ENCODE peak calls at places on chromosomes 12 and 14, in eight cellular contexts. O, I, Q, F, X, B, S and K are unnamed samples.

GRCh38 chr12:82793882-82794281 is 107.2 kb downstream of the TMTC2 start:
- DNase-seq in B (peak), X (no peak), F (no peak), S (no peak), O (no peak), Q (no peak), I (no peak), K (no peak)

GRCh38 chr14:68386950-68387779 is 405.7 kb downstream of the ZFP36L1 start:
- DNase-seq in I (no peak), F (no peak), O (no peak), X (no peak), B (no peak), Q (no peak), S (peak), K (no peak)

GRCh38 chr14:39102265-39102968 is 618 bp downstream of the SEC23A start:
- DNase-seq in S (peak), O (no peak), X (no peak), B (no peak), I (peak), Q (no peak), F (peak), K (no peak)

GRCh38 chr12:2514038-2514340 is 280.8 kb upstream of the FKBP4 start:
- DNase-seq in X (no peak), O (no peak), F (no peak), B (no peak), I (no peak), Q (no peak), S (no peak), K (no peak)

GRCh38 chr14:55122441-55122986 is 6.5 kb upstream of the LGALS3 start:
- DNase-seq in O (no peak), I (peak), S (peak), X (no peak), F (no peak), B (no peak), Q (no peak), K (no peak)

GRCh38 chr12:108812324-108812723 is 45.1 kb downstream of the SSH1 start:
- DNase-seq in S (no peak), O (no peak), B (no peak), Q (no peak), X (no peak), I (no peak), F (no peak), K (no peak)

GRCh38 chr12:95663525-95663924 is 112.2 kb upstream of the USP44 start:
- DNase-seq in O (no peak), B (no peak), I (no peak), Q (no peak), X (no peak), S (no peak), F (no peak), K (no peak)

GRCh38 chr14:89543420-89543790 is 126.4 kb upstream of the FOXN3 start:
- DNase-seq in F (no peak), O (no peak), Q (no peak), I (no peak), S (no peak), B (no peak), X (no peak), K (no peak)

GRCh38 chr12:94777936-94778335 is 127.6 kb upstream of the TMCC3 start:
- DNase-seq in F (no peak), X (no peak), Q (no peak), I (no peak), S (no peak), B (no peak), O (no peak), K (no peak)

GRCh38 chr12:52873832-52874572 is 25.2 kb upstream of the KRT78 start:
- DNase-seq in Q (peak), F (peak), I (peak), B (peak), O (peak), S (peak), X (peak), K (peak)

GRCh38 chr12:48004941-48005749 is 869 bp upstream of the COL2A1 start:
- DNase-seq in S (no peak), Q (no peak), F (no peak), I (no peak), B (peak), O (no peak), X (no peak), K (no peak)

GRCh38 chr14:99537399-99537798 is 56.2 kb downstream of the CCNK start:
- DNase-seq in F (peak), I (no peak), S (no peak), Q (no peak), O (no peak), X (no peak), B (peak), K (peak)

GRCh38 chr14:72172075-72172474 is 239.8 kb downstream of the RGS6 start:
- DNase-seq in B (no peak), O (no peak), F (no peak), Q (no peak), I (no peak), X (no peak), S (no peak), K (no peak)

GRCh38 chr14:47948981-47949380 is 273.6 kb upstream of the MDGA2 start:
- DNase-seq in B (peak), X (no peak), S (peak), F (no peak), O (no peak), Q (no peak), I (no peak), K (no peak)

GRCh38 chr14:68784298-68784910 is 8.5 kb downstream of the ZFP36L1 start:
- DNase-seq in I (peak), S (no peak), O (no peak), B (no peak), F (peak), Q (no peak), X (no peak), K (no peak)

GRCh38 chr12:131505561-131505960 is 205.3 kb upstream of the SFSWAP start:
- DNase-seq in I (no peak), B (no peak), S (no peak), X (no peak), O (no peak), Q (no peak), F (no peak), K (no peak)

GRCh38 chr12:77995436-77996167 is 164.9 kb downstream of the NAV3 start:
- DNase-seq in B (no peak), X (no peak), I (no peak), O (no peak), F (no peak), Q (no peak), S (no peak), K (peak)

GRCh38 chr14:104800600-104801283 is at the start of gene ZBTB42:
- DNase-seq in X (peak), Q (no peak), S (peak), F (no peak), O (peak), I (peak), B (peak), K (no peak)

GRCh38 chr12:5166976-5167375 is 123.3 kb downstream of the KCNA5 start:
- DNase-seq in B (no peak), Q (no peak), F (no peak), S (no peak), O (no peak), I (peak), X (no peak), K (peak)

GRCh38 chr14:31567651-31568050 is 6.4 kb downstream of the NUBPL start:
- DNase-seq in I (no peak), Q (no peak), X (no peak), S (no peak), B (no peak), F (no peak), O (no peak), K (no peak)